ENCODE peak calls at places on chromosomes 3 and 15, in seven cellular contexts. One of them, this sample, is unnamed.

GRCh38 chr3:115692887-115693524 is 69.7 kb downstream of the GAP43 start:
- DNase-seq in choroid plexus epithelial cell: peak; percentile 83
- DNase-seq in epithelial cell of esophagus: peak; percentile 82
- DNase-seq in GM13976: peak; percentile 60
- DNase-seq in PC-3: peak; percentile 90
- DNase-seq in osteocyte: peak; percentile 89
- DNase-seq in B cell: peak; percentile 78
- DNase-seq in this sample: peak; percentile 88

GRCh38 chr3:77459926-77460325 is 420.0 kb downstream of the ROBO2 start:
- DNase-seq in choroid plexus epithelial cell: no peak
- DNase-seq in epithelial cell of esophagus: no peak
- DNase-seq in GM13976: no peak
- DNase-seq in PC-3: peak; percentile 32
- DNase-seq in osteocyte: no peak
- DNase-seq in B cell: no peak
- DNase-seq in this sample: peak; percentile 10

GRCh38 chr3:119013951-119014350 is 20.7 kb downstream of the IGSF11 start:
- DNase-seq in choroid plexus epithelial cell: no peak
- DNase-seq in epithelial cell of esophagus: no peak
- DNase-seq in GM13976: no peak
- DNase-seq in PC-3: no peak
- DNase-seq in osteocyte: no peak
- DNase-seq in B cell: no peak
- DNase-seq in this sample: no peak

GRCh38 chr3:64489361-64490044 is 198.3 kb downstream of the ADAMTS9 start:
- DNase-seq in choroid plexus epithelial cell: peak; percentile 30
- DNase-seq in epithelial cell of esophagus: peak; percentile 28
- DNase-seq in GM13976: no peak
- DNase-seq in PC-3: no peak
- DNase-seq in osteocyte: no peak
- DNase-seq in B cell: no peak
- DNase-seq in this sample: no peak

GRCh38 chr3:194397757-194398312 is 1.2 kb downstream of the GP5 start:
- DNase-seq in choroid plexus epithelial cell: peak; percentile 11
- DNase-seq in epithelial cell of esophagus: peak; percentile 8
- DNase-seq in GM13976: no peak
- DNase-seq in PC-3: no peak
- DNase-seq in osteocyte: no peak
- DNase-seq in B cell: peak; percentile 32
- DNase-seq in this sample: no peak

GRCh38 chr3:4773583-4773982 is 205.7 kb upstream of the BHLHE40 start:
- DNase-seq in choroid plexus epithelial cell: no peak
- DNase-seq in epithelial cell of esophagus: no peak
- DNase-seq in GM13976: no peak
- DNase-seq in PC-3: no peak
- DNase-seq in osteocyte: no peak
- DNase-seq in B cell: no peak
- DNase-seq in this sample: no peak

GRCh38 chr15:95994418-95994817 is 336.1 kb upstream of the NR2F2 start:
- DNase-seq in choroid plexus epithelial cell: peak; percentile 58
- DNase-seq in epithelial cell of esophagus: peak; percentile 32
- DNase-seq in GM13976: no peak
- DNase-seq in PC-3: no peak
- DNase-seq in osteocyte: no peak
- DNase-seq in B cell: no peak
- DNase-seq in this sample: peak; percentile 14

GRCh38 chr15:38867556-38867955 is 302.9 kb upstream of the RASGRP1 start:
- DNase-seq in choroid plexus epithelial cell: peak; percentile 55
- DNase-seq in epithelial cell of esophagus: no peak
- DNase-seq in GM13976: no peak
- DNase-seq in PC-3: no peak
- DNase-seq in osteocyte: no peak
- DNase-seq in B cell: no peak
- DNase-seq in this sample: no peak

GRCh38 chr3:43316783-43317460 is 30.6 kb downstream of the SNRK start:
- DNase-seq in choroid plexus epithelial cell: peak; percentile 39
- DNase-seq in epithelial cell of esophagus: peak; percentile 65
- DNase-seq in GM13976: no peak
- DNase-seq in PC-3: peak; percentile 18
- DNase-seq in osteocyte: no peak
- DNase-seq in B cell: no peak
- DNase-seq in this sample: no peak

DNA sequence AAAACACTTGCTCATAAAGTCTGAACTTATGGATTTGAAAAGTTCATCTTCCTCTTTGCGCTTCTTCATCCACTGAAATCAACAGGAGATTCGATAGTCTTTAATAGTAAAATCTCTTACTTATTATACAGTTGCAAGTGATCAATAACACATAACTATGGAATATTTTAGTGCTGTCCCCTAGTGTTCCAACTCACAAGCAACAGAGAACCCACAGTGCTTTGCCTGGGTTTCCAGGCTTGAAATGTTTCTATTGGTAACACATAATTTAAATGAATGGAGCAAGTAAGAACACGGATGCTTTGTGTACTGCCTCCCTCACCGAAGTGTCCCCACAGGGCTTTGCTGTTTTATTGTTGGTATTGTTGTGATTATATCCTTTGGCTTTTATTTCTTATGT is 93.5 kb downstream of the WDR72 start:
- DNase-seq in choroid plexus epithelial cell: no peak
- DNase-seq in epithelial cell of esophagus: no peak
- DNase-seq in GM13976: no peak
- DNase-seq in PC-3: peak; percentile 5
- DNase-seq in osteocyte: no peak
- DNase-seq in B cell: no peak
- DNase-seq in this sample: no peak
- TF ChIP-seq CTCF in choroid plexus epithelial cell: peak; percentile 9
- TF ChIP-seq CTCF in epithelial cell of esophagus: peak; percentile 6
- TF ChIP-seq CTCF in GM13976: no peak
- TF ChIP-seq CTCF in PC-3: peak; percentile 34
- TF ChIP-seq CTCF in osteocyte: peak; percentile 43
- TF ChIP-seq CTCF in B cell: no peak
- TF ChIP-seq CTCF in this sample: no peak

GRCh38 chr15:47991376-47991775 is 129.4 kb upstream of the SLC24A5 start:
- DNase-seq in choroid plexus epithelial cell: peak; percentile 20
- DNase-seq in epithelial cell of esophagus: no peak
- DNase-seq in GM13976: no peak
- DNase-seq in PC-3: no peak
- DNase-seq in osteocyte: no peak
- DNase-seq in B cell: no peak
- DNase-seq in this sample: no peak

GRCh38 chr15:47987908-47988532 is 132.8 kb upstream of the SLC24A5 start:
- DNase-seq in choroid plexus epithelial cell: peak; percentile 87
- DNase-seq in epithelial cell of esophagus: peak; percentile 74
- DNase-seq in GM13976: peak; percentile 37
- DNase-seq in PC-3: peak; percentile 60
- DNase-seq in osteocyte: no peak
- DNase-seq in B cell: peak; percentile 43
- DNase-seq in this sample: peak; percentile 64

GRCh38 chr15:47987461-47987860 is 133.3 kb upstream of the SLC24A5 start:
- DNase-seq in choroid plexus epithelial cell: no peak
- DNase-seq in epithelial cell of esophagus: no peak
- DNase-seq in GM13976: no peak
- DNase-seq in PC-3: no peak
- DNase-seq in osteocyte: no peak
- DNase-seq in B cell: no peak
- DNase-seq in this sample: no peak

GRCh38 chr15:47990821-47991220 is 130.0 kb upstream of the SLC24A5 start:
- DNase-seq in choroid plexus epithelial cell: no peak
- DNase-seq in epithelial cell of esophagus: no peak
- DNase-seq in GM13976: no peak
- DNase-seq in PC-3: no peak
- DNase-seq in osteocyte: no peak
- DNase-seq in B cell: no peak
- DNase-seq in this sample: no peak

GRCh38 chr15:47988564-47988963 is 132.2 kb upstream of the SLC24A5 start:
- DNase-seq in choroid plexus epithelial cell: no peak
- DNase-seq in epithelial cell of esophagus: no peak
- DNase-seq in GM13976: no peak
- DNase-seq in PC-3: no peak
- DNase-seq in osteocyte: no peak
- DNase-seq in B cell: no peak
- DNase-seq in this sample: no peak
- TF ChIP-seq CTCF in choroid plexus epithelial cell: no peak
- TF ChIP-seq CTCF in epithelial cell of esophagus: peak; percentile 31
- TF ChIP-seq CTCF in GM13976: no peak
- TF ChIP-seq CTCF in PC-3: no peak
- TF ChIP-seq CTCF in osteocyte: no peak
- TF ChIP-seq CTCF in B cell: no peak
- TF ChIP-seq CTCF in this sample: no peak

GRCh38 chr15:40914486-40914885 is 14.7 kb upstream of the DLL4 start:
- DNase-seq in choroid plexus epithelial cell: no peak
- DNase-seq in epithelial cell of esophagus: no peak
- DNase-seq in GM13976: no peak
- DNase-seq in PC-3: no peak
- DNase-seq in osteocyte: no peak
- DNase-seq in B cell: no peak
- DNase-seq in this sample: no peak
- TF ChIP-seq CTCF in choroid plexus epithelial cell: no peak
- TF ChIP-seq CTCF in epithelial cell of esophagus: no peak
- TF ChIP-seq CTCF in GM13976: no peak
- TF ChIP-seq CTCF in PC-3: no peak
- TF ChIP-seq CTCF in osteocyte: peak; percentile 9
- TF ChIP-seq CTCF in B cell: no peak
- TF ChIP-seq CTCF in this sample: no peak

GRCh38 chr3:117408811-117409210 is 699.2 kb downstream of the TUSC7 start:
- DNase-seq in choroid plexus epithelial cell: peak; percentile 15
- DNase-seq in epithelial cell of esophagus: no peak
- DNase-seq in GM13976: no peak
- DNase-seq in PC-3: no peak
- DNase-seq in osteocyte: no peak
- DNase-seq in B cell: no peak
- DNase-seq in this sample: no peak

GRCh38 chr3:117404756-117405155 is 695.2 kb downstream of the TUSC7 start:
- DNase-seq in choroid plexus epithelial cell: no peak
- DNase-seq in epithelial cell of esophagus: no peak
- DNase-seq in GM13976: no peak
- DNase-seq in PC-3: no peak
- DNase-seq in osteocyte: no peak
- DNase-seq in B cell: no peak
- DNase-seq in this sample: no peak

GRCh38 chr3:117409256-117409655 is 699.7 kb downstream of the TUSC7 start:
- DNase-seq in choroid plexus epithelial cell: no peak
- DNase-seq in epithelial cell of esophagus: no peak
- DNase-seq in GM13976: no peak
- DNase-seq in PC-3: no peak
- DNase-seq in osteocyte: no peak
- DNase-seq in B cell: no peak
- DNase-seq in this sample: no peak

GRCh38 chr3:117409701-117410459 is 700.3 kb downstream of the TUSC7 start:
- DNase-seq in choroid plexus epithelial cell: peak; percentile 48
- DNase-seq in epithelial cell of esophagus: no peak
- DNase-seq in GM13976: no peak
- DNase-seq in PC-3: no peak
- DNase-seq in osteocyte: no peak
- DNase-seq in B cell: no peak
- DNase-seq in this sample: no peak

GRCh38 chr3:117407317-117407716 is 697.7 kb downstream of the TUSC7 start:
- DNase-seq in choroid plexus epithelial cell: peak; percentile 42
- DNase-seq in epithelial cell of esophagus: peak; percentile 46
- DNase-seq in GM13976: no peak
- DNase-seq in PC-3: peak; percentile 32
- DNase-seq in osteocyte: no peak
- DNase-seq in B cell: no peak
- DNase-seq in this sample: peak; percentile 35
- TF ChIP-seq CTCF in choroid plexus epithelial cell: peak; percentile 56
- TF ChIP-seq CTCF in epithelial cell of esophagus: peak; percentile 63
- TF ChIP-seq CTCF in GM13976: no peak
- TF ChIP-seq CTCF in PC-3: peak; percentile 46
- TF ChIP-seq CTCF in osteocyte: peak; percentile 36
- TF ChIP-seq CTCF in B cell: peak; percentile 13
- TF ChIP-seq CTCF in this sample: peak; percentile 42

GRCh38 chr15:94412979-94413741 is 181.8 kb downstream of the MCTP2 start:
- DNase-seq in choroid plexus epithelial cell: peak; percentile 59
- DNase-seq in epithelial cell of esophagus: peak; percentile 51
- DNase-seq in GM13976: no peak
- DNase-seq in PC-3: peak; percentile 35
- DNase-seq in osteocyte: no peak
- DNase-seq in B cell: peak; percentile 65
- DNase-seq in this sample: peak; percentile 36
- TF ChIP-seq CTCF in choroid plexus epithelial cell: peak; percentile 48
- TF ChIP-seq CTCF in epithelial cell of esophagus: peak; percentile 53
- TF ChIP-seq CTCF in GM13976: no peak
- TF ChIP-seq CTCF in PC-3: peak; percentile 67
- TF ChIP-seq CTCF in osteocyte: peak; percentile 60
- TF ChIP-seq CTCF in B cell: peak; percentile 68
- TF ChIP-seq CTCF in this sample: peak; percentile 52